ENCODE peak calls at places on chromosomes 13 and 19, in six cellular contexts. One of them, this sample, is unnamed.

GRCh38 chr19:17977073-17977472 is 10.2 kb downstream of the KCNN1 start:
- DNase-seq in activated CD4-positive, alpha-beta T cell treated with anti-CD3 and anti-CD28 coated beads for 24 hours: no peak
- DNase-seq in NCI-H460: no peak
- DNase-seq in NCI-H2081 treated with DMSO at 0.1 percent for 48 hours: no peak
- DNase-seq in ELR: no peak
- DNase-seq in anterior cingulate cortex: no peak
- DNase-seq in this sample: no peak

GRCh38 chr19:2661615-2662014 is 40.9 kb downstream of the GNG7 start:
- DNase-seq in NCI-H460: no peak
- DNase-seq in NCI-H2081 treated with DMSO at 0.1 percent for 48 hours: no peak
- DNase-seq in ELR: peak
- DNase-seq in activated CD4-positive, alpha-beta T cell treated with anti-CD3 and anti-CD28 coated beads for 24 hours: no peak
- DNase-seq in anterior cingulate cortex: no peak
- DNase-seq in this sample: no peak

GRCh38 chr13:111347438-111347837 is 27.0 kb downstream of the TEX29 start:
- DNase-seq in NCI-H460: no peak
- DNase-seq in NCI-H2081 treated with DMSO at 0.1 percent for 48 hours: no peak
- DNase-seq in anterior cingulate cortex: no peak
- DNase-seq in ELR: peak
- DNase-seq in activated CD4-positive, alpha-beta T cell treated with anti-CD3 and anti-CD28 coated beads for 24 hours: no peak
- DNase-seq in this sample: no peak

GRCh38 chr13:45257638-45258338 is 56.9 kb upstream of the KCTD4 start:
- DNase-seq in ELR: peak
- DNase-seq in activated CD4-positive, alpha-beta T cell treated with anti-CD3 and anti-CD28 coated beads for 24 hours: no peak
- DNase-seq in NCI-H460: no peak
- DNase-seq in anterior cingulate cortex: no peak
- DNase-seq in NCI-H2081 treated with DMSO at 0.1 percent for 48 hours: no peak
- DNase-seq in this sample: no peak

GRCh38 chr13:28031929-28032328 is 43.4 kb upstream of the URAD start:
- DNase-seq in ELR: no peak
- DNase-seq in NCI-H2081 treated with DMSO at 0.1 percent for 48 hours: no peak
- DNase-seq in anterior cingulate cortex: no peak
- DNase-seq in NCI-H460: no peak
- DNase-seq in activated CD4-positive, alpha-beta T cell treated with anti-CD3 and anti-CD28 coated beads for 24 hours: no peak
- DNase-seq in this sample: no peak

GRCh38 chr13:97535619-97536018 is 101.7 kb downstream of the RAP2A start:
- DNase-seq in anterior cingulate cortex: no peak
- DNase-seq in ELR: peak
- DNase-seq in activated CD4-positive, alpha-beta T cell treated with anti-CD3 and anti-CD28 coated beads for 24 hours: no peak
- DNase-seq in NCI-H2081 treated with DMSO at 0.1 percent for 48 hours: no peak
- DNase-seq in NCI-H460: no peak
- DNase-seq in this sample: no peak

GRCh38 chr19:58572818-58573657 is at the start of gene MZF1:
- DNase-seq in ELR: peak
- DNase-seq in activated CD4-positive, alpha-beta T cell treated with anti-CD3 and anti-CD28 coated beads for 24 hours: peak
- DNase-seq in NCI-H460: peak
- DNase-seq in anterior cingulate cortex: no peak
- DNase-seq in NCI-H2081 treated with DMSO at 0.1 percent for 48 hours: no peak
- DNase-seq in this sample: peak

GRCh38 chr13:112898786-112899617 is 70.0 kb upstream of the MCF2L start:
- DNase-seq in NCI-H2081 treated with DMSO at 0.1 percent for 48 hours: no peak
- DNase-seq in NCI-H460: no peak
- DNase-seq in ELR: no peak
- DNase-seq in activated CD4-positive, alpha-beta T cell treated with anti-CD3 and anti-CD28 coated beads for 24 hours: no peak
- DNase-seq in anterior cingulate cortex: no peak
- DNase-seq in this sample: no peak

GRCh38 chr19:49690656-49691242 is at the start of gene CPT1C:
- DNase-seq in anterior cingulate cortex: peak
- DNase-seq in NCI-H2081 treated with DMSO at 0.1 percent for 48 hours: peak
- DNase-seq in NCI-H460: no peak
- DNase-seq in ELR: peak
- DNase-seq in activated CD4-positive, alpha-beta T cell treated with anti-CD3 and anti-CD28 coated beads for 24 hours: no peak
- DNase-seq in this sample: peak

GRCh38 chr19:16164222-16164890 is 9.0 kb downstream of the CIB3 start:
- DNase-seq in NCI-H460: no peak
- DNase-seq in activated CD4-positive, alpha-beta T cell treated with anti-CD3 and anti-CD28 coated beads for 24 hours: no peak
- DNase-seq in anterior cingulate cortex: no peak
- DNase-seq in NCI-H2081 treated with DMSO at 0.1 percent for 48 hours: no peak
- DNase-seq in ELR: no peak
- DNase-seq in this sample: no peak

GRCh38 chr19:7500811-7501450 is 12.1 kb upstream of the PEX11G start:
- DNase-seq in activated CD4-positive, alpha-beta T cell treated with anti-CD3 and anti-CD28 coated beads for 24 hours: peak
- DNase-seq in anterior cingulate cortex: peak
- DNase-seq in ELR: peak
- DNase-seq in NCI-H460: peak
- DNase-seq in NCI-H2081 treated with DMSO at 0.1 percent for 48 hours: peak
- DNase-seq in this sample: peak

GRCh38 chr19:12202250-12202649 is 39.4 kb downstream of the ZNF136 start:
- DNase-seq in ELR: peak
- DNase-seq in NCI-H460: no peak
- DNase-seq in NCI-H2081 treated with DMSO at 0.1 percent for 48 hours: no peak
- DNase-seq in activated CD4-positive, alpha-beta T cell treated with anti-CD3 and anti-CD28 coated beads for 24 hours: no peak
- DNase-seq in anterior cingulate cortex: no peak
- DNase-seq in this sample: no peak

GRCh38 chr19:23823952-23824389 is 65.3 kb upstream of the ZNF681 start:
- DNase-seq in activated CD4-positive, alpha-beta T cell treated with anti-CD3 and anti-CD28 coated beads for 24 hours: no peak
- DNase-seq in anterior cingulate cortex: no peak
- DNase-seq in NCI-H2081 treated with DMSO at 0.1 percent for 48 hours: no peak
- DNase-seq in ELR: peak
- DNase-seq in NCI-H460: no peak
- DNase-seq in this sample: no peak